ENCODE peak calls at places on chromosomes 4 and X, in seven cellular contexts. K is HCT116, O is HEK293T, P is WTC11, Q is H1, F is K562, L is HepG2. S is an unnamed sample.

GRCh38 chr4:76179398-76180318 is 31.5 kb upstream of the NUP54 start:
- DNase-seq in O (peak; percentile 79), K (peak; percentile 60), Q (peak; percentile 59), L (peak; percentile 70), F (peak; percentile 90), P (peak; percentile 92), S (no peak)

GRCh38 chrX:275476-275966 is 5.7 kb upstream of the PLCXD1 start:
- DNase-seq in L (no peak), Q (no peak), P (no peak), F (no peak), O (no peak), K (no peak), S (no peak)

GRCh38 chr4:38366997-38367396 is 297.0 kb upstream of the KLF3 start:
- DNase-seq in P (no peak), F (no peak), Q (no peak), O (no peak), K (no peak), L (no peak), S (no peak)

GRCh38 chr4:110119347-110119746 is 79.1 kb downstream of the ELOVL6 start:
- DNase-seq in L (no peak), P (no peak), K (no peak), F (no peak), O (no peak), Q (no peak), S (no peak)

GRCh38 chrX:135302269-135302873 is 6.9 kb upstream of the ETDC start:
- DNase-seq in K (no peak), L (no peak), P (no peak), O (no peak), Q (no peak), F (no peak), S (no peak)

GRCh38 chr4:97912151-97912550 is 231.1 kb downstream of the STPG2 start:
- DNase-seq in P (no peak), O (no peak), F (no peak), L (no peak), K (no peak), Q (no peak), S (no peak)

GRCh38 chr4:128220286-128221235 is 67.1 kb downstream of the PGRMC2 start:
- DNase-seq in O (peak; percentile 25), L (peak; percentile 11), F (peak; percentile 25), P (no peak), K (peak; percentile 36), Q (no peak), S (no peak)

GRCh38 chrX:21812628-21813027 is 26.8 kb upstream of the MBTPS2 start:
- DNase-seq in O (no peak), K (no peak), F (no peak), Q (no peak), P (no peak), L (no peak), S (no peak)

GRCh38 chr4:137994858-137995257 is 247.3 kb downstream of the SLC7A11 start:
- DNase-seq in K (no peak), L (no peak), F (no peak), P (no peak), O (no peak), Q (no peak), S (no peak)

GRCh38 chr4:164011791-164012190 is 517.3 kb downstream of the TMA16 start:
- DNase-seq in L (no peak), O (no peak), P (no peak), F (no peak), Q (no peak), K (no peak), S (no peak)

GRCh38 chrX:65932173-65933084 is 107.5 kb downstream of the VSIG4 start:
- DNase-seq in K (peak; percentile 92), O (peak; percentile 15), P (peak; percentile 13), Q (no peak), F (peak; percentile 67), L (peak; percentile 1), S (no peak)

GRCh38 chr4:172270421-172270820 is 457.2 kb downstream of the GALNTL6 start:
- DNase-seq in O (peak; percentile 25), L (no peak), Q (no peak), K (no peak), P (no peak), F (no peak), S (no peak)

GRCh38 chr4:3859571-3859970 is 93.4 kb downstream of the ADRA2C start:
- DNase-seq in F (no peak), O (no peak), L (no peak), K (no peak), P (no peak), Q (no peak), S (no peak)

GRCh38 chrX:127011629-127012028 is 192.1 kb downstream of the PRR32 start:
- DNase-seq in P (no peak), F (no peak), Q (no peak), O (no peak), K (no peak), L (no peak), S (no peak)

GRCh38 chr4:186902361-186902760 is 178.7 kb upstream of the FAT1 start:
- DNase-seq in F (no peak), P (no peak), O (no peak), K (no peak), Q (no peak), L (no peak), S (no peak)

GRCh38 chr4:107050525-107051135 is 14.5 kb upstream of the DKK2 start:
- DNase-seq in K (peak; percentile 21), Q (no peak), L (peak; percentile 13), O (peak; percentile 22), F (peak; percentile 2), P (no peak), S (no peak)

GRCh38 chr4:5800496-5800895 is 89.5 kb downstream of the EVC start:
- DNase-seq in O (no peak), K (no peak), Q (no peak), L (no peak), P (no peak), F (no peak), S (no peak)

GRCh38 chr4:1863297-1864033 is 7.5 kb upstream of the LETM1 start:
- DNase-seq in O (no peak), F (no peak), L (peak; percentile 49), K (no peak), P (no peak), Q (no peak), S (no peak)

GRCh38 chrX:31178769-31179125 is 106.9 kb upstream of the FTHL17 start:
- DNase-seq in K (no peak), F (no peak), Q (no peak), P (no peak), L (no peak), O (no peak), S (no peak)

GRCh38 chr4:16859031-16859430 is 39.4 kb downstream of the LDB2 start:
- DNase-seq in F (no peak), K (no peak), P (no peak), O (no peak), Q (no peak), L (no peak), S (no peak)

GRCh38 chr4:986949-987688 is at the start of gene IDUA:
- DNase-seq in K (peak; percentile 61), F (peak; percentile 94), O (peak; percentile 70), P (peak; percentile 66), L (peak; percentile 74), Q (no peak), S (no peak)

GRCh38 chr4:158819942-158820786 is 51.3 kb downstream of the FNIP2 start:
- DNase-seq in L (no peak), O (no peak), F (no peak), P (no peak), K (no peak), Q (no peak), S (no peak)

GRCh38 chr4:1899149-1900086 is 28.2 kb downstream of the NSD2 start:
- DNase-seq in K (peak; percentile 48), O (peak; percentile 91), P (peak; percentile 79), F (peak; percentile 87), L (peak; percentile 70), Q (peak; percentile 53), S (peak; percentile 53)

GRCh38 chr4:40280586-40280985 is 54.5 kb upstream of the CHRNA9 start:
- DNase-seq in K (no peak), F (no peak), O (no peak), L (no peak), Q (no peak), P (no peak), S (no peak)

GRCh38 chr4:70706516-70706915 is 15.2 kb upstream of the RUFY3 start:
- DNase-seq in L (no peak), F (peak; percentile 32), K (no peak), O (no peak), P (no peak), Q (no peak), S (no peak)

GRCh38 chrX:34961662-34962061 is 19.1 kb downstream of the FAM47B start:
- DNase-seq in O (no peak), Q (no peak), P (no peak), F (no peak), K (no peak), L (no peak), S (no peak)

GRCh38 chr4:88857588-88857987 is 160.0 kb upstream of the NAP1L5 start:
- DNase-seq in L (no peak), Q (no peak), P (no peak), F (no peak), K (no peak), O (no peak), S (no peak)

GRCh38 chrX:20313889-20314288 is 47.2 kb upstream of the RPS6KA3 start:
- DNase-seq in P (no peak), Q (no peak), K (no peak), L (no peak), F (no peak), O (no peak), S (no peak)

GRCh38 chr4:124135409-124135813 is 577.1 kb downstream of the ANKRD50 start:
- DNase-seq in Q (no peak), O (no peak), P (no peak), F (no peak), K (no peak), L (no peak), S (no peak)

GRCh38 chr4:25865586-25865985 is 2.8 kb upstream of the SEL1L3 start:
- DNase-seq in K (peak; percentile 91), F (peak; percentile 60), O (peak; percentile 15), Q (peak; percentile 27), L (no peak), P (peak; percentile 34), S (no peak)

GRCh38 chrX:78650906-78651437 is 8.2 kb downstream of the RTL3 start:
- DNase-seq in K (no peak), O (no peak), F (no peak), L (no peak), P (no peak), Q (no peak), S (peak; percentile 72)
- TF ChIP-seq SP1 in K (no peak), O (no peak), F (no peak), L (no peak), P (no peak), Q (no peak), S (no peak)

GRCh38 chr4:8775121-8775520 is 96.5 kb downstream of the HMX1 start:
- DNase-seq in L (no peak), P (no peak), Q (no peak), O (no peak), F (no peak), K (no peak), S (no peak)
- TF ChIP-seq SP1 in L (no peak), P (no peak), Q (no peak), O (no peak), F (no peak), K (no peak), S (no peak)

GRCh38 chr4:8905236-8905772 is 33.7 kb upstream of the HMX1 start:
- DNase-seq in L (no peak), Q (no peak), O (no peak), P (peak; percentile 6), F (no peak), K (no peak), S (no peak)
- TF ChIP-seq SP1 in L (no peak), Q (no peak), O (no peak), P (no peak), F (no peak), K (no peak), S (no peak)

GRCh38 chrX:115339441-115340025 is 50.0 kb downstream of the LUZP4 start:
- DNase-seq in Q (no peak), L (no peak), K (no peak), P (no peak), F (no peak), O (no peak), S (no peak)
- TF ChIP-seq SP1 in Q (no peak), L (no peak), K (no peak), P (no peak), F (no peak), O (no peak), S (no peak)

S was measured in GM12878.